ENCODE peak calls at places on chromosomes 13 and 19, in nine cellular contexts. S, U, A, H, N, G, M, P and Q are unnamed samples.

GRCh38 chr19:44808463-44809371 is at the start of gene BCAM:
- DNase-seq in U (peak; percentile 90), N (peak; percentile 54), S (peak; percentile 82), P (peak; percentile 82), H (peak; percentile 49), M (peak; percentile 91), G (peak; percentile 81), A (peak; percentile 93), Q (peak; percentile 11)

GRCh38 chr13:72204291-72204690 is 337.3 kb upstream of the DACH1 start:
- DNase-seq in G (no peak), A (no peak), S (no peak), N (no peak), P (no peak), U (no peak), H (no peak), M (no peak), Q (no peak)

GRCh38 chr13:48679941-48680630 is 26.4 kb downstream of the CYSLTR2 start:
- DNase-seq in P (no peak), G (no peak), A (no peak), N (no peak), U (no peak), M (no peak), S (no peak), H (no peak), Q (no peak)

GRCh38 chr19:52110780-52111179 is 15.2 kb upstream of the ZNF841 start:
- DNase-seq in S (no peak), N (no peak), G (no peak), M (no peak), U (no peak), A (no peak), P (no peak), H (no peak), Q (no peak)

GRCh38 chr19:13060233-13060963 is 42.3 kb downstream of the LYL1 start:
- DNase-seq in M (peak; percentile 77), G (no peak), U (peak; percentile 39), A (no peak), S (no peak), H (no peak), P (no peak), N (no peak), Q (no peak)

GRCh38 chr19:12733369-12733896 is 1.1 kb downstream of the TRIR start:
- DNase-seq in U (no peak), A (no peak), N (peak; percentile 45), M (no peak), P (no peak), G (no peak), H (peak; percentile 29), S (no peak), Q (no peak)

GRCh38 chr13:29301027-29301426 is 294.5 kb downstream of the SLC7A1 start:
- DNase-seq in G (no peak), A (no peak), M (no peak), P (no peak), U (no peak), S (no peak), H (no peak), N (no peak), Q (no peak)

GRCh38 chr13:29583073-29583785 is 12.3 kb downstream of the SLC7A1 start:
- DNase-seq in M (no peak), H (no peak), P (no peak), U (no peak), A (no peak), N (peak; percentile 76), S (no peak), G (no peak), Q (no peak)

GRCh38 chr13:45630791-45631190 is 15.3 kb upstream of the ERICH6B start:
- DNase-seq in N (no peak), A (no peak), M (no peak), S (no peak), G (no peak), U (no peak), H (no peak), P (no peak), Q (no peak)

GRCh38 chr13:59261928-59262488 is 901.7 kb downstream of the DIAPH3 start:
- DNase-seq in G (no peak), U (no peak), H (peak; percentile 16), S (no peak), A (no peak), P (no peak), N (peak; percentile 12), M (no peak), Q (no peak)

DNA sequence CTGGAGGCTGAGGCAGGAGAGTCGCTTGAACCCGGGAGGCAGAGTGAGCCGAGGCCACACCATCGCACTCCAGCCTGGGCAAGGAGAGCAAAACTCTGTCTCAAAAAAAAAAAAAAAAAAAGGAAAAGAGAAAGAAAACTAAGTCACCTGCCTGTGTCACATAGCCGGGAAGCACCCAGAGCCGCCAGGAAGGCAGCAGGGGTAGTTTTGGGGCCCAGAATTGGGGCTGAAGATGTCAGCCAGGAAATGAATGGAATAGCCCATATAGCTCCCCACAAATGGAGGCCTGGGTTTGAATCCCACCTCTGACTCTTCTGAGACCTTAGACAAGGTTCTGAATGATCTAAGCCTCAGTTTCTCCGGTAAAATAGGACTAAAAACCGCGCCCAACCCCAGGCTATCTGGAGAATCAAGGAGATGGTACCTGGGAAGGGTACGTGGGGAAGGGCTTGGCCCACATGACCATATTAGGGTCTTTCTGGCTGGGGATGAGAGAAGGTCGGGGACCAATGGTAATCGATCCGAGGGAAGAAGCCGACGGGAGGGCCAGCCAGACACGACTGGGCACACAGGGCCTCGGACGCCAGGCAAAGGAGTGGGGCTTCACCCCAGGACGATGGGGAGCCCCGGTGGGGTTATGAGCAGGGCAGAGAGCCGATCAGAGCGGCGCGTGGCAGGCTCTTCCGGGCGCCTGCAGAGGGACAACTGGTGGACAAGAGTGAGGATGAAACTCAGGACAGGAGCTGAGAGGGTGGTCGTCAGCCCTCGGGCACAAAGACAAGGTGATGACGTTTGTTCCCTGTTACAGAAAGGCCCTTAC is 14.4 kb downstream of the CCDC124 start:
- DNase-seq in U (no peak), G (no peak), M (no peak), P (no peak), N (no peak), S (no peak), A (no peak), H (no peak), Q (no peak)
- TF ChIP-seq POLR2A in U (no peak), G (no peak), M (no peak), P (no peak), N (no peak), S (no peak), A (no peak), H (no peak), Q (no peak)

DNA sequence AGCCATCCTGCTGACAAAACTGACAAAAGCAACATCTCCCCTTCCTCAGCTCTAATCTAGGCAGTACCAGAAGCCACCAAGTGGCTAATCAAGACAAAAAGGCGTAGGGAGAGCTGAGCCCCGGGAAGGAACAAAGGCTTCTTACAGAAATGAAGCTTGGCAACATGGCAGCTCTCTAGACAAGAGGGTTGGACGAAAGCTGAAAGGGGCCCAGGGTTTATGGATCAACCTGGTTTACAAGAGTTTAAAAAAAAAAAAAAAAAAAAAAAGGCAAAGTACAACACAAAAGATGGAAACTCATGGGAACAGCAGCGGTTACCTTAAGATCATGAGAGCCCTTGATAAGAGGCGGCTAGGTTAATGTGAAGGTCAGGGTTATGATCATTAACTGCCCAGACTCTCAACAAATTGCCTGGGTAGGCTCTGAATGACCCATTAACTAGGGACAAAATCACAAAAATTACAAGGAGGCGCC is 14.0 kb downstream of the ZC3H4 start:
- DNase-seq in N (no peak), P (no peak), A (peak; percentile 10), S (no peak), G (no peak), U (no peak), H (no peak), M (no peak), Q (no peak)
- TF ChIP-seq CTCF in N (no peak), P (no peak), A (no peak), S (no peak), G (no peak), U (no peak), H (no peak), M (no peak), Q (no peak)

GRCh38 chr19:14383898-14384669 is 2.8 kb downstream of the ADGRE5 start:
- DNase-seq in H (no peak), G (no peak), A (no peak), U (no peak), M (no peak), S (no peak), P (no peak), N (peak; percentile 55), Q (peak; percentile 47)

GRCh38 chr19:14378890-14379289 is 2.4 kb upstream of the ADGRE5 start:
- DNase-seq in S (no peak), N (no peak), G (no peak), H (no peak), M (no peak), A (no peak), P (no peak), U (no peak), Q (no peak)

GRCh38 chr19:14385492-14385891 is 4.2 kb downstream of the ADGRE5 start:
- DNase-seq in G (no peak), H (no peak), M (no peak), P (no peak), A (no peak), N (no peak), U (no peak), S (no peak), Q (no peak)

GRCh38 chr19:14383556-14383897 is 2.3 kb downstream of the ADGRE5 start:
- DNase-seq in N (peak; percentile 39), U (no peak), M (no peak), G (no peak), A (no peak), P (no peak), S (no peak), H (no peak), Q (no peak)

GRCh38 chr19:14381689-14382474 is 638 bp downstream of the ADGRE5 start:
- DNase-seq in H (no peak), M (no peak), P (no peak), S (peak; percentile 57), G (no peak), A (no peak), N (peak; percentile 20), U (peak; percentile 67), Q (peak; percentile 33)
- H3K27ac ChIP-seq in H (no peak overlapping the region), M (no peak overlapping the region), P (peak overlapping the region; percentile 64), S (peak overlapping the region; percentile 88), G (peak overlapping the region; percentile 85), A (peak overlapping the region; percentile 87), N (peak overlapping the region; percentile 36), U (peak overlapping the region; percentile 33), Q (peak overlapping the region; percentile 97)

DNA sequence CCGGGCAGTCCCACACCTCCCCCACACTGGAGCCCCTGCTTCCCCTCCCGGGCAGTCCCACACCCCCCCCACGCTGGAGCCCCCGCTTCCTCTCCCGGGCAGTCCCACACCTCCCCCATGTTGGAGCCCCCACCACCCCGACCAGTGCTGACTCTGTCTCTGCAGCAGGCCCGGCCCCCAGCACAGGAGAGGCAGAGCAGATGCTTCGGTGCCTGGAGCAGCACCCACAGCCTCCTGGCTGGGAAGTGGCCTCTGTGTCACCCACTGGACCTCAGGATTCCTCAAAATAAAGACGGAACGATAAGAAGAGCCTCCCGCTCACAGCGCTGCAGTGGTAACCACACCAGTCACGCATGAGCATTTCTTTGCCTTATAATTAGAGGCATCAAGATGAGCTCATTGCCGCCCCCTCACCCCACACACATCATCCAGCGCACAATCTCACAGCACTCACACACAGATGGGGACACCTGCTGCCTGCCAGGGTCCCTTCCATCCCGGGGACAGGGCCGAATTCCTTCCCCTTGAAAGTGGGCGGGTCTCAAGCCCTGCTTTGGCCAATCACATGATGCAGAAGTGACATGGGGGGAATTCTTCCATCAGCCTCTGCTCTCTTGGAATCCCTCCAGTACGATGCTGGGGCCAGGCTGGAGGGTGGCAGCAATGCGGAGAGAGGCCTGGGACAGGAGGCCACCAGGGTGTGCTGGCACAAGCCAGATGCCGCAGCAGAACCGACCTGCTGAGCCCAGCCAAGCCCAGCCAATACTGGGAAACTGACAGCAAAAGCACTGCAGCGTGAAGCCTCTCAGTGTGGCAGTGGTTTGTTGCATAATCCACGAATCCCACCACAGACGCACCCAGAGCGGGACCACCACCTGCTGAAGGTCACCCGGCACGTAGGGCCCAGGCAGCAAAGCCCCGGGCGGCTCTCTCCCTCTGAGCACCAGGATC is 16.1 kb downstream of the PIP5K1C start:
- DNase-seq in M (no peak), P (no peak), H (no peak), A (no peak), N (peak; percentile 31), U (no peak), G (no peak), S (no peak), Q (no peak)
- TF ChIP-seq POLR2A in M (no peak), P (no peak), H (no peak), A (no peak), N (no peak), U (no peak), G (no peak), S (no peak), Q (no peak)